ENCODE peak calls at places on chromosomes 2 and 18, in eight cellular contexts. G is spleen, N is transverse colon, P is prostate gland, M is HCT116, L is Panc1, J is stomach, V is HL-60. C is an unnamed sample.
A peak's percentile ranks its signal among the peaks of the same experiment; 100 is the strongest.

GRCh38 chr2:134491796-134492441 is 226.9 kb downstream of the TMEM163 start:
- DNase-seq in G (no peak), M (peak; percentile 37), L (no peak), V (no peak), J (peak; percentile 50), P (no peak), N (no peak), C (no peak)

GRCh38 chr2:187008111-187008510 is 159.1 kb upstream of the ZSWIM2 start:
- DNase-seq in M (no peak), L (no peak), V (no peak), N (no peak), P (no peak), G (no peak), J (no peak), C (no peak)

GRCh38 chr18:5600376-5601071 is 56.7 kb upstream of the EPB41L3 start:
- DNase-seq in P (no peak), M (no peak), N (no peak), G (no peak), V (no peak), J (no peak), L (no peak), C (no peak)

GRCh38 chr2:31660165-31660564 is 79.4 kb upstream of the SRD5A2 start:
- DNase-seq in J (no peak), V (no peak), G (no peak), L (no peak), M (no peak), N (no peak), P (no peak), C (no peak)

GRCh38 chr2:10544252-10544651 is 96.1 kb upstream of the ODC1 start:
- DNase-seq in P (no peak), N (no peak), J (no peak), V (peak; percentile 60), L (no peak), M (no peak), G (no peak), C (no peak)

GRCh38 chr2:202109139-202109736 is 36.2 kb downstream of the KIAA2012 start:
- DNase-seq in M (no peak), G (no peak), P (no peak), J (no peak), V (no peak), N (no peak), L (no peak), C (no peak)

GRCh38 chr18:896315-896714 is 8.4 kb upstream of the ADCYAP1 start:
- DNase-seq in P (no peak), L (no peak), J (no peak), N (no peak), G (no peak), V (no peak), M (no peak), C (no peak)

GRCh38 chr2:223093436-223093839 is 41.4 kb downstream of the KCNE4 start:
- DNase-seq in L (no peak), G (no peak), M (no peak), P (peak; percentile 9), N (no peak), J (no peak), V (no peak), C (no peak)

GRCh38 chr2:42072349-42073118 is 24.7 kb downstream of the PKDCC start:
- DNase-seq in L (no peak), N (peak; percentile 86), P (no peak), G (peak; percentile 67), M (no peak), V (peak; percentile 33), J (peak; percentile 44), C (no peak)

GRCh38 chr2:106085441-106085911 is 108.6 kb downstream of the UXS1 start:
- DNase-seq in V (no peak), L (no peak), N (peak; percentile 53), G (no peak), P (peak; percentile 30), M (no peak), J (peak; percentile 45), C (no peak)

GRCh38 chr2:126827371-126827770 is 71.3 kb upstream of the TEX51 start:
- DNase-seq in N (no peak), M (no peak), G (no peak), P (no peak), V (no peak), J (no peak), L (no peak), C (peak; percentile 19)

GRCh38 chr2:8488001-8488738 is 193.7 kb upstream of the ID2 start:
- DNase-seq in L (no peak), J (no peak), M (no peak), P (no peak), N (no peak), G (no peak), V (no peak), C (peak; percentile 45)
- H3K4me3 ChIP-seq in L (no peak overlapping the region), J (no peak overlapping the region), M (no peak overlapping the region), P (no peak overlapping the region), N (peak overlapping the region; percentile 13), G (peak overlapping the region; percentile 22), V (no peak overlapping the region), C (no peak overlapping the region)

DNA sequence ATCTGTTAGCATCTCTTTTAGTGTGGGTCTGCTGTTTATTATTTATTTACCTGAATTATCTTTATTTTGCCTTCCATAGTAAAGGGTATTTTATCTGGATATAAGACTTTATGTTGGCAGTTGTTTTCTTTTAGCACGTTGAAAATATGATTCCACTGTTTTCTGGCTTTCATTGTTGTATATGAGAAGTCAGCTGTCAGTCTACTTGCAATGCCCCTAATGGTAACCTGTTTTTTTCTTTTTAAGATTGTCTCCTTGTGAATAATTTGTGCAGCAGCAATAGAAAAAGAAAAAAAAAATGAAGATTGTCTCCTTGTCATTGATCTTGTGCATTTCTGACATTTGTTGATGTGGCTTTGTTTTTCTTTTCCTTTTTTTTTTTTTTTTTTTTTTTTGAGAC is 27.2 kb downstream of the SNED1 start:
- DNase-seq in G (no peak), J (no peak), N (no peak), L (no peak), V (no peak), M (no peak), P (no peak), C (no peak)
- TF ChIP-seq POLR2AphosphoS5 in G (no peak), J (no peak), N (no peak), L (no peak), V (no peak), M (no peak), P (no peak), C (no peak)

DNA sequence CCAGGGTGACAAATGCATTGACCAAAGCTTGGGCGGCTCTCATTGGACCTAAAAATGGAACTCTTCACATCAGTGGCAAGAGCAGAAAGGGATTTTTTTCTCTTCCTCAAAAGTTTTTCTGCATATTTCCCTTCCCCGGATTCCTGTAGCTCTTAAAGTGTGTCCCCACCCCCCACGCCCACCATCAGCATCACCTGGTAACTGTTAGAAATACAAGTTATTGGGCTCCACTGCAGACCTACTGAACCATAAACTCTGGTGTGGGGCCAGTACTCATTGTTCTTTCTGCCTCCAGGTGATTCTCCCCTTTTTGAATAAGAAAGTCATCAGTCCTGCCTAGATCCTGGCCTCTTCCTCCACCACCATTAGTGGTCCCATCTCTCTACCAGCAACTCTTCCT is 1.3 kb upstream of the MYO5B start:
- DNase-seq in M (no peak), J (no peak), L (no peak), G (no peak), P (no peak), V (no peak), N (no peak), C (no peak)
- H3K27me3 ChIP-seq in M (no peaks in the 10 kb centered on the region), J (peaks cover 80% of the 10 kb centered on the region), L (peaks cover 8% of the 10 kb centered on the region), G (no peaks in the 10 kb centered on the region), P (no peaks in the 10 kb centered on the region), V (peaks cover 48% of the 10 kb centered on the region), N (peaks cover 52% of the 10 kb centered on the region), C (peaks cover 80% of the 10 kb centered on the region)

GRCh38 chr2:181273986-181274385 is 183.2 kb upstream of the ITGA4 start:
- DNase-seq in J (no peak), L (no peak), N (no peak), M (no peak), P (no peak), V (no peak), G (no peak), C (no peak)
- H3K4me3 ChIP-seq in J (no peak overlapping the region), L (no peak overlapping the region), N (no peak overlapping the region), M (no peak overlapping the region), P (no peak overlapping the region), V (no peak overlapping the region), G (no peak overlapping the region), C (no peak overlapping the region)

C was measured in sigmoid colon.